ENCODE peak calls at places on chromosomes 11 and 22, in ten cellular contexts. S is CD8-positive, alpha-beta T cell; J is colonic mucosa; X is transverse colon; P is KBM-7; Q is epithelial cell of esophagus; V is cerebellum; H is AG10803; R is fibroblast of the aortic adventitia; K is nephron progenitor cell. W is an unnamed sample.

GRCh38 chr11:71488086-71488967 is 35.3 kb downstream of the NADSYN1 start:
- DNase-seq in Q (peak; percentile 86), H (no peak), K (no peak), P (no peak), R (peak; percentile 1), V (no peak), X (no peak), J (no peak), S (no peak), W (no peak)

GRCh38 chr22:38921126-38921525 is 36.3 kb upstream of the APOBEC3A start:
- DNase-seq in J (peak; percentile 95), H (no peak), S (no peak), P (no peak), V (no peak), X (peak; percentile 91), R (no peak), Q (peak; percentile 76), K (no peak), W (no peak)

GRCh38 chr11:129613076-129613475 is 202.6 kb upstream of the TMEM45B start:
- DNase-seq in S (no peak), P (no peak), J (no peak), R (peak; percentile 22), Q (peak; percentile 29), X (no peak), H (no peak), V (no peak), K (no peak), W (no peak)

GRCh38 chr22:48299801-48300200 is 1527.9 kb downstream of the BRD1 start:
- DNase-seq in R (no peak), V (peak; percentile 90), J (no peak), S (no peak), Q (no peak), K (no peak), P (no peak), H (no peak), X (no peak), W (no peak)

GRCh38 chr11:59197990-59198389 is 14.7 kb downstream of the MPEG1 start:
- DNase-seq in H (peak; percentile 69), P (no peak), R (peak; percentile 36), K (no peak), V (peak; percentile 39), X (no peak), J (no peak), S (no peak), Q (peak; percentile 35), W (no peak)

GRCh38 chr11:66477256-66478201 is 2.7 kb upstream of the DPP3 start:
- DNase-seq in J (no peak), R (no peak), Q (no peak), X (no peak), H (no peak), V (no peak), K (no peak), S (no peak), P (no peak), W (no peak)

GRCh38 chr11:94794287-94795168 is 26.4 kb downstream of the AMOTL1 start:
- DNase-seq in V (no peak), R (peak; percentile 96), X (no peak), P (peak; percentile 79), Q (peak; percentile 66), K (no peak), J (no peak), H (peak; percentile 96), S (no peak), W (no peak)

GRCh38 chr11:122069946-122070345 is 46.1 kb downstream of the BLID start:
- DNase-seq in X (peak; percentile 14), P (peak; percentile 4), V (peak; percentile 3), R (peak; percentile 86), K (peak; percentile 76), Q (peak; percentile 56), J (no peak), S (no peak), H (peak; percentile 91), W (peak; percentile 75)

GRCh38 chr11:75768909-75769771 is 562 bp downstream of the DGAT2 start:
- DNase-seq in R (no peak), V (no peak), Q (peak; percentile 36), X (no peak), S (no peak), K (no peak), H (no peak), P (no peak), J (peak; percentile 28), W (no peak)

GRCh38 chr11:72232260-72233055 is 7.9 kb downstream of the INPPL1 start:
- DNase-seq in V (no peak), Q (no peak), K (no peak), R (no peak), J (no peak), P (no peak), H (no peak), S (no peak), X (no peak), W (no peak)

GRCh38 chr11:64044730-64045386 is 9.1 kb downstream of the FLRT1 start:
- DNase-seq in Q (no peak), P (peak; percentile 27), V (no peak), J (no peak), R (no peak), S (no peak), K (no peak), X (no peak), H (no peak), W (no peak)

GRCh38 chr22:45208993-45209838 is 31.5 kb downstream of the KIAA0930 start:
- DNase-seq in H (peak; percentile 80), V (peak; percentile 69), S (no peak), R (peak; percentile 70), X (no peak), J (no peak), Q (peak; percentile 59), K (peak; percentile 59), P (peak; percentile 39), W (peak; percentile 49)

GRCh38 chr22:41512421-41513194 is 31.7 kb downstream of the POLR3H start:
- DNase-seq in R (peak; percentile 62), X (no peak), P (no peak), Q (peak; percentile 75), K (peak; percentile 75), S (no peak), H (peak; percentile 50), J (no peak), V (no peak), W (peak; percentile 70)

GRCh38 chr11:113384551-113384950 is 3.0 kb upstream of the ANKK1 start:
- DNase-seq in X (no peak), V (no peak), S (no peak), H (peak; percentile 86), R (peak; percentile 89), K (no peak), J (no peak), Q (peak; percentile 100), P (no peak), W (no peak)

GRCh38 chr11:97888641-97889040 is 1132.1 kb upstream of the CNTN5 start:
- DNase-seq in H (no peak), R (no peak), V (no peak), P (no peak), S (no peak), X (no peak), J (no peak), K (no peak), Q (no peak), W (no peak)

GRCh38 chr11:123301696-123302400 is 106.8 kb upstream of the CLMP start:
- DNase-seq in R (peak; percentile 25), V (peak; percentile 77), X (peak; percentile 63), K (peak; percentile 88), P (peak; percentile 57), Q (peak; percentile 51), S (peak; percentile 34), H (peak; percentile 25), J (peak; percentile 46), W (peak; percentile 57)

W was measured in SK-N-DZ.